ENCODE peak calls at places on chromosomes 2 and 18, in nine cellular contexts. V is K562, T is fibroblast of mammary gland, X is colonic mucosa, G is psoas muscle, S is kidney epithelial cell, E is bronchial epithelial cell, N is astrocyte of the spinal cord, C is thoracic aorta. B is an unnamed sample.
A peak's percentile ranks its signal among the peaks of the same experiment; 100 is the strongest.

GRCh38 chr2:150135223-150135883 is 352.1 kb downstream of the RND3 start:
- DNase-seq in V (no peak), T (no peak), X (peak; percentile 67), G (no peak), S (no peak), E (no peak), N (no peak), C (no peak), B (no peak)

GRCh38 chr18:58476521-58477210 is 152.2 kb downstream of the ALPK2 start:
- DNase-seq in V (no peak), T (no peak), X (no peak), G (no peak), S (no peak), E (peak; percentile 23), N (no peak), C (no peak), B (no peak)

GRCh38 chr18:21184396-21184996 is 57.5 kb upstream of the GREB1L start:
- DNase-seq in V (no peak), T (no peak), X (no peak), G (no peak), S (no peak), E (peak; percentile 3), N (no peak), C (no peak), B (no peak)

GRCh38 chr2:105417789-105418475 is 19.1 kb upstream of the FHL2 start:
- DNase-seq in V (peak; percentile 70), T (peak; percentile 78), X (no peak), G (no peak), S (no peak), E (no peak), N (peak; percentile 74), C (no peak), B (no peak)

GRCh38 chr2:219521066-219521880 is 7.0 kb downstream of the ASIC4 start:
- DNase-seq in V (peak; percentile 70), T (peak; percentile 34), X (no peak), G (no peak), S (no peak), E (no peak), N (peak; percentile 36), C (no peak), B (peak; percentile 73)

GRCh38 chr2:134988994-134989605 is 58.1 kb downstream of the MAP3K19 start:
- DNase-seq in V (peak; percentile 35), T (peak; percentile 47), X (no peak), G (no peak), S (no peak), E (peak; percentile 28), N (peak; percentile 44), C (no peak), B (peak; percentile 7)

GRCh38 chr2:12738112-12738485 is 21.4 kb downstream of the TRIB2 start:
- DNase-seq in V (no peak), T (peak; percentile 81), X (no peak), G (no peak), S (no peak), E (no peak), N (peak; percentile 97), C (no peak), B (no peak)

GRCh38 chr2:60884795-60885194 is 3.4 kb downstream of the REL start:
- DNase-seq in V (no peak), T (peak; percentile 66), X (no peak), G (no peak), S (no peak), E (peak; percentile 87), N (no peak), C (no peak), B (no peak)

GRCh38 chr2:119249855-119250775 is 26.5 kb downstream of the STEAP3 start:
- DNase-seq in V (no peak), T (no peak), X (no peak), G (no peak), S (no peak), E (no peak), N (no peak), C (no peak), B (no peak)

GRCh38 chr2:237566401-237567235 is at the start of gene PRLH:
- DNase-seq in V (no peak), T (no peak), X (no peak), G (no peak), S (no peak), E (no peak), N (no peak), C (no peak), B (no peak)

GRCh38 chr2:2757764-2758163 is 426.7 kb upstream of the MYT1L start:
- DNase-seq in V (no peak), T (no peak), X (no peak), G (no peak), S (no peak), E (no peak), N (no peak), C (no peak), B (no peak)

GRCh38 chr2:162016080-162016479 is 57.9 kb downstream of the DPP4 start:
- DNase-seq in V (no peak), T (no peak), X (no peak), G (no peak), S (no peak), E (no peak), N (no peak), C (no peak), B (no peak)

GRCh38 chr18:28584726-28585125 is 407.8 kb upstream of the CDH2 start:
- DNase-seq in V (no peak), T (peak; percentile 54), X (no peak), G (no peak), S (peak; percentile 79), E (peak; percentile 33), N (peak; percentile 88), C (no peak), B (no peak)

GRCh38 chr18:3441290-3441689 is 8.7 kb upstream of the TGIF1 start:
- DNase-seq in V (no peak), T (no peak), X (peak; percentile 25), G (no peak), S (no peak), E (peak; percentile 34), N (peak; percentile 32), C (no peak), B (peak; percentile 56)

GRCh38 chr18:48788378-48788777 is 162.4 kb downstream of the SMAD7 start:
- DNase-seq in V (no peak), T (no peak), X (no peak), G (no peak), S (no peak), E (no peak), N (no peak), C (no peak), B (no peak)

GRCh38 chr2:9565436-9566153 is 10.0 kb upstream of the ADAM17 start:
- DNase-seq in V (no peak), T (peak; percentile 96), X (peak; percentile 71), G (peak; percentile 75), S (peak; percentile 91), E (peak; percentile 90), N (peak; percentile 96), C (peak; percentile 91), B (no peak)

GRCh38 chr2:156434461-156435291 is 1.5 kb upstream of the GPD2 start:
- DNase-seq in V (no peak), T (peak; percentile 48), X (no peak), G (no peak), S (no peak), E (no peak), N (peak; percentile 35), C (no peak), B (no peak)

GRCh38 chr2:156437272-156437671 is 1.1 kb downstream of the GPD2 start:
- DNase-seq in V (no peak), T (peak; percentile 71), X (peak; percentile 34), G (peak; percentile 38), S (no peak), E (peak; percentile 54), N (no peak), C (no peak), B (no peak)

GRCh38 chr2:156435392-156435724 is 821 bp upstream of the GPD2 start:
- DNase-seq in V (no peak), T (no peak), X (no peak), G (no peak), S (no peak), E (no peak), N (no peak), C (no peak), B (no peak)

GRCh38 chr2:156436477-156437085 is 402 bp downstream of the GPD2 start:
- DNase-seq in V (no peak), T (no peak), X (peak; percentile 60), G (no peak), S (no peak), E (peak; percentile 33), N (peak; percentile 48), C (no peak), B (no peak)

GRCh38 chr2:156435725-156436476 is at the start of gene GPD2:
- DNase-seq in V (peak; percentile 78), T (peak; percentile 87), X (peak; percentile 91), G (peak; percentile 94), S (peak; percentile 53), E (peak; percentile 71), N (peak; percentile 88), C (peak; percentile 58), B (peak; percentile 93)
- TF ChIP-seq CTCF in V (no peak), T (no peak), X (no peak), G (no peak), S (no peak), E (peak; percentile 2), N (no peak), C (no peak), B (peak; percentile 36)

DNA sequence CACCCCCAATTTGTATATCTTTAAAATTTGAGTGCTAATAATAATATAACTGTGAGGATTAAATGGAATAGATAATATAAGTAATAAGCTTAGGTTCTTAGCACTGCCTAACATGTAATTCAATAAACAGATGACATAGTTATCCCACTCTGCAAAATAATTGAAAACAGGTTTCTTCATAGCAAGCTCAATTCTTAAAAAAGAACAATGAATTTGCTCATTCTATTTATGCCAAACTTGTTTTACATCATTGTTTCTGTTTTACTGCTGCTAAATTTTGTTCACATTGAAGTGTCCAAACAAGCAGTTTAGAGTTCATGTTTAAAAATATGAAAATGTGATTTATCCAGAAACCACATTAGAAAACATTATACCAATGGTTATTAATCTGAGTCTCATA is 217.0 kb downstream of the MBD5 start:
- DNase-seq in V (no peak), T (peak; percentile 43), X (no peak), G (no peak), S (no peak), E (no peak), N (no peak), C (no peak), B (no peak)
- H3K4me3 ChIP-seq in V (no peak overlapping the region), T (no peak overlapping the region), X (no peak overlapping the region), G (no peak overlapping the region), S (no peak overlapping the region), E (no peak overlapping the region), N (no peak overlapping the region), C (no peak overlapping the region), B (no peak overlapping the region)

DNA sequence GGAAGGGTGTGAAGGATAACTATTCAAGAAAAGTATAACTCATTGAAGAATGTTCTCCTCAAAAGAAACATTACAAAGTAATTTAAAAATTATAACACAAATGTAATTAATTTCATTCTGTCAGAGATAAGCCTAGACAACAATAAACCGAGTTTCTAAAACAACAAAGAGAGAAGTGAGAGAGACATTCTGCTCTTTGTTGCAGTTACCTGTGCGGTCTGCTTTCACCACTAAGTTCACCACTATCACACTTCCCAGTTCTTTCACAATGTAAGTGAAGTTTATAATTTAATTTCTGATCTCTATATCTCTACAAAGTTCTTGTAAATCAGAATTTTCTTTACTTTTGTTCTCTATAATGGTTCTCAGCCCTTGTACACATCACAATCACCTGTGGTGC is 76.3 kb upstream of the FRZB start:
- DNase-seq in V (no peak), T (no peak), X (no peak), G (no peak), S (no peak), E (no peak), N (no peak), C (no peak), B (no peak)
- TF ChIP-seq CTCF in V (no peak), T (no peak), X (no peak), G (no peak), S (no peak), E (no peak), N (no peak), C (no peak), B (no peak)

GRCh38 chr18:79919089-79919488 is 32.4 kb downstream of the SLC66A2 start:
- DNase-seq in V (no peak), T (no peak), X (no peak), G (no peak), S (no peak), E (no peak), N (no peak), C (no peak), B (no peak)
- H3K4me3 ChIP-seq in V (no peak overlapping the region), T (no peak overlapping the region), X (no peak overlapping the region), G (no peak overlapping the region), S (no peak overlapping the region), E (no peak overlapping the region), N (no peak overlapping the region), C (no peak overlapping the region), B (no peak overlapping the region)